ENCODE peak calls at places on chromosomes 1 and 21, in four cellular contexts. W is GM12878, X is H1, C is HepG2. R is an unnamed sample.
A peak's percentile ranks its signal among the peaks of the same experiment; 100 is the strongest.

GRCh38 chr1:32898958-32899357 is 2.2 kb downstream of the TMEM54 start:
- DNase-seq in C (no peak), X (no peak), W (no peak), R (no peak)

GRCh38 chr1:160101037-160101716 is 2.8 kb upstream of the IGSF8 start:
- DNase-seq in X (peak; percentile 89), W (no peak), C (peak; percentile 81), R (peak; percentile 88)

GRCh38 chr1:34683616-34684015 is 71.2 kb upstream of the GJB5 start:
- DNase-seq in C (no peak), W (no peak), X (no peak), R (no peak)

GRCh38 chr1:224641030-224641429 is 24.9 kb downstream of the CNIH3 start:
- DNase-seq in C (peak; percentile 31), X (peak; percentile 66), W (no peak), R (no peak)

GRCh38 chr1:39683591-39684312 is 7.5 kb downstream of the HPCAL4 start:
- DNase-seq in W (no peak), X (peak; percentile 65), C (no peak), R (no peak)

GRCh38 chr21:39958731-39959130 is 91.5 kb downstream of the PCP4 start:
- DNase-seq in C (no peak), W (no peak), X (no peak), R (no peak)

GRCh38 chr1:147741075-147741474 is 19.3 kb downstream of the GJA5 start:
- DNase-seq in X (no peak), C (no peak), W (no peak), R (no peak)

GRCh38 chr1:20325844-20326323 is 35.2 kb downstream of the VWA5B1 start:
- DNase-seq in W (no peak), C (no peak), X (no peak), R (no peak)

GRCh38 chr1:113244134-113244820 is 146.0 kb upstream of the MAGI3 start:
- DNase-seq in W (no peak), X (no peak), C (no peak), R (no peak)

GRCh38 chr1:119815361-119815760 is 4.1 kb upstream of the REG4 start:
- DNase-seq in C (no peak), X (no peak), W (no peak), R (no peak)

GRCh38 chr1:51070011-51070410 is 32.0 kb upstream of the C1orf185 start:
- DNase-seq in X (no peak), W (no peak), C (no peak), R (no peak)

GRCh38 chr1:30052178-30052577 is 671.2 kb downstream of the MATN1 start:
- DNase-seq in X (no peak), W (no peak), C (no peak), R (peak; percentile 47)

GRCh38 chr1:26399034-26399433 is 11.6 kb upstream of the LIN28A start:
- DNase-seq in W (no peak), C (no peak), X (no peak), R (no peak)

GRCh38 chr21:34276711-34277425 is 86.9 kb upstream of the KCNE2 start:
- DNase-seq in X (no peak), C (no peak), W (peak; percentile 21), R (no peak)

GRCh38 chr1:183024352-183025337 is 1.4 kb downstream of the LAMC1 start:
- DNase-seq in X (no peak), C (no peak), W (no peak), R (no peak)

GRCh38 chr1:230754831-230755230 is 7.6 kb downstream of the CAPN9 start:
- DNase-seq in W (no peak), C (no peak), X (no peak), R (no peak)
- TF ChIP-seq SP1 in W (no peak), C (no peak), X (no peak), R (no peak)

DNA sequence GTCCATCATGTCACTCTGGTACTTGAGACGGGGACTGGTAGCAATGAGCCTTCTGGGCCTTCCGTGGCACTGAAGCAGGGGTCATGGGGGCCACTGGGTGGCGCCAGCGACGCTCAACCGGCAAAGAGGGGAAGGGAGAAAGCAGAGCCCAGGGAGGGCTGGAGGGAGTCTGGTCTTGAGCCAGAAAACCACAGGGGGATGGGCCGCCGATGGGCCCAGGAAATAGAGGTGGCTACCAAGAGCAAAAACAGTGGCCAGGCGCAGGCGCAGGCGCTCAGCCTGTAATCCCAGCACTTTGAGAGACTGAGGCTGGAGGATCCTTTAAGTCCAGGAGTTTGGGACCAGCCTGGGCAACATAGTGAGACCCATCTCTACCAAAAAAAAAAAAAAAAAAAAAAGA is 21.8 kb downstream of the EXOC8 start:
- DNase-seq in W (no peak), C (peak; percentile 51), X (peak; percentile 81), R (peak; percentile 83)
- TF ChIP-seq SUZ12 in W (no peak), C (no peak), X (no peak), R (no peak)

GRCh38 chr1:23129846-23130245 is 38.8 kb downstream of the LUZP1 start:
- DNase-seq in C (no peak), W (no peak), X (no peak), R (no peak)

GRCh38 chr1:23132033-23132432 is 36.6 kb downstream of the LUZP1 start:
- DNase-seq in W (no peak), X (no peak), C (no peak), R (no peak)

GRCh38 chr1:23133587-23133986 is 35.1 kb downstream of the LUZP1 start:
- DNase-seq in C (no peak), X (no peak), W (no peak), R (no peak)

GRCh38 chr1:23134055-23134454 is 34.6 kb downstream of the LUZP1 start:
- DNase-seq in C (no peak), X (no peak), W (no peak), R (no peak)
- TF ChIP-seq SP1 in C (no peak), X (no peak), W (no peak), R (no peak)

DNA sequence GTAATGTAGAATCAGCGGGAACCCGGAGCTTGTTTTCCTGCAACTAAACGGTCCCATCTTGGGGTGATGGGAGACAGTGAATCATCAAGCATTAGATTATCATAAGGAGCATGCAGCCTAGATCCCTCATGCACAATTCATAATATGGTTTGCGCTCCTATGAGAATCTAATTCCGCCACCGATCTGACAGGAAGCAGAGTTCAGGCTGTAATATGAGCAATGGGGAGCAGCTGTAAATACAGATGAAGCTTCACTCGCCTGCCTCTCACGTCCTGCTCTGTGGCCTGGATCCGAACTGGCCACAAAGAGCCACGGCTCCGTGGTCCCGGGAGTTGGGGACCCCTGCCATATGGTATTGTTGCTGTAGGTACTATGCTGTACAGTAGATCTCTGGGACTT is 1.6 kb downstream of the IFI44 start:
- DNase-seq in W (no peak), C (no peak), X (no peak), R (no peak)
- TF ChIP-seq SUZ12 in W (no peak), C (no peak), X (no peak), R (no peak)

GRCh38 chr1:19234224-19234623 is 17.1 kb downstream of the EMC1 start:
- DNase-seq in C (no peak), W (no peak), X (no peak), R (no peak)

GRCh38 chr1:19229828-19230325 is 19.8 kb upstream of the UBR4 start:
- DNase-seq in C (no peak), W (no peak), X (no peak), R (no peak)

GRCh38 chr1:19229229-19229628 is 19.2 kb upstream of the UBR4 start:
- DNase-seq in C (no peak), X (no peak), W (no peak), R (no peak)

GRCh38 chr1:19232526-19232851 is 18.8 kb downstream of the EMC1 start:
- DNase-seq in X (no peak), W (no peak), C (peak; percentile 25), R (no peak)
- TF ChIP-seq SP1 in X (no peak), W (no peak), C (no peak), R (no peak)

GRCh38 chr1:222043444-222044292 is 301.8 kb upstream of the DUSP10 start:
- DNase-seq in W (no peak), X (no peak), C (no peak), R (no peak)
- TF ChIP-seq SUZ12 in W (no peak), X (no peak), C (no peak), R (no peak)

GRCh38 chr1:184608990-184609389 is 145.7 kb downstream of the EDEM3 start:
- DNase-seq in C (no peak), W (no peak), X (no peak), R (no peak)

GRCh38 chr1:184606786-184607185 is 147.9 kb downstream of the EDEM3 start:
- DNase-seq in X (no peak), C (no peak), W (no peak), R (no peak)

GRCh38 chr1:184614667-184615066 is 140.0 kb downstream of the EDEM3 start:
- DNase-seq in X (no peak), W (no peak), C (no peak), R (no peak)

GRCh38 chr1:184608581-184608980 is 146.1 kb downstream of the EDEM3 start:
- DNase-seq in W (no peak), X (no peak), C (no peak), R (no peak)

GRCh38 chr1:184610872-184611614 is 143.6 kb downstream of the EDEM3 start:
- DNase-seq in W (no peak), X (no peak), C (no peak), R (no peak)
- TF ChIP-seq SP1 in W (no peak), X (no peak), C (no peak), R (no peak)

GRCh38 chr1:67134692-67135091 is at the start of gene C1orf141:
- DNase-seq in C (no peak), W (no peak), X (peak; percentile 53), R (no peak)
- TF ChIP-seq SUZ12 in C (no peak), W (no peak), X (no peak), R (no peak)